ENCODE peak calls at places on chromosomes 7 and 10, in six cellular contexts. One of them, this sample, is unnamed.
A peak's percentile ranks its signal among the peaks of the same experiment; 100 is the strongest.

GRCh38 chr10:47294501-47294900 is 5.5 kb upstream of the GDF10 start:
- DNase-seq in spleen: no peak
- DNase-seq in GM23338: no peak
- DNase-seq in Panc1: no peak
- DNase-seq in suprapubic skin: peak; percentile 22
- DNase-seq in HCT116: no peak
- DNase-seq in this sample: no peak

GRCh38 chr7:92448185-92448747 is 984 bp downstream of the GATAD1 start:
- DNase-seq in spleen: peak; percentile 79
- DNase-seq in GM23338: peak; percentile 58
- DNase-seq in Panc1: peak; percentile 61
- DNase-seq in suprapubic skin: no peak
- DNase-seq in HCT116: peak; percentile 57
- DNase-seq in this sample: peak; percentile 44

GRCh38 chr10:55024718-55025117 is 223.7 kb upstream of the PCDH15 start:
- DNase-seq in spleen: no peak
- DNase-seq in GM23338: no peak
- DNase-seq in Panc1: no peak
- DNase-seq in suprapubic skin: no peak
- DNase-seq in HCT116: no peak
- DNase-seq in this sample: no peak

GRCh38 chr7:17986826-17987225 is 40.8 kb downstream of the PRPS1L1 start:
- DNase-seq in spleen: no peak
- DNase-seq in GM23338: no peak
- DNase-seq in Panc1: no peak
- DNase-seq in suprapubic skin: no peak
- DNase-seq in HCT116: no peak
- DNase-seq in this sample: no peak

GRCh38 chr7:12785473-12785872 is 98.0 kb downstream of the ARL4A start:
- DNase-seq in spleen: no peak
- DNase-seq in GM23338: no peak
- DNase-seq in Panc1: no peak
- DNase-seq in suprapubic skin: no peak
- DNase-seq in HCT116: no peak
- DNase-seq in this sample: no peak

GRCh38 chr7:25396661-25397060 is 168.4 kb upstream of the NPVF start:
- DNase-seq in spleen: no peak
- DNase-seq in GM23338: no peak
- DNase-seq in Panc1: no peak
- DNase-seq in suprapubic skin: no peak
- DNase-seq in HCT116: no peak
- DNase-seq in this sample: no peak

GRCh38 chr7:14191686-14192098 is 202.2 kb upstream of the ETV1 start:
- DNase-seq in spleen: no peak
- DNase-seq in GM23338: no peak
- DNase-seq in Panc1: peak; percentile 35
- DNase-seq in suprapubic skin: no peak
- DNase-seq in HCT116: peak; percentile 12
- DNase-seq in this sample: no peak

GRCh38 chr7:129642871-129643515 is 31.5 kb downstream of the NRF1 start:
- DNase-seq in spleen: no peak
- DNase-seq in GM23338: no peak
- DNase-seq in Panc1: no peak
- DNase-seq in suprapubic skin: no peak
- DNase-seq in HCT116: no peak
- DNase-seq in this sample: no peak

GRCh38 chr7:20402297-20403230 is 71.9 kb downstream of the ITGB8 start:
- DNase-seq in spleen: no peak
- DNase-seq in GM23338: peak; percentile 19
- DNase-seq in Panc1: no peak
- DNase-seq in suprapubic skin: no peak
- DNase-seq in HCT116: no peak
- DNase-seq in this sample: no peak

GRCh38 chr10:29957887-29958330 is 101.5 kb downstream of the JCAD start:
- DNase-seq in spleen: no peak
- DNase-seq in GM23338: no peak
- DNase-seq in Panc1: no peak
- DNase-seq in suprapubic skin: no peak
- DNase-seq in HCT116: no peak
- DNase-seq in this sample: peak; percentile 26

GRCh38 chr10:110915035-110915434 is 3.9 kb downstream of the BBIP1 start:
- DNase-seq in spleen: no peak
- DNase-seq in GM23338: no peak
- DNase-seq in Panc1: no peak
- DNase-seq in suprapubic skin: no peak
- DNase-seq in HCT116: no peak
- DNase-seq in this sample: no peak

GRCh38 chr7:30254717-30255095 is 29.7 kb upstream of the ZNRF2 start:
- DNase-seq in spleen: no peak
- DNase-seq in GM23338: no peak
- DNase-seq in Panc1: no peak
- DNase-seq in suprapubic skin: no peak
- DNase-seq in HCT116: no peak
- DNase-seq in this sample: no peak

GRCh38 chr10:71512794-71513379 is 116.2 kb downstream of the CDH23 start:
- DNase-seq in spleen: no peak
- DNase-seq in GM23338: no peak
- DNase-seq in Panc1: no peak
- DNase-seq in suprapubic skin: no peak
- DNase-seq in HCT116: peak; percentile 6
- DNase-seq in this sample: peak; percentile 87

GRCh38 chr7:41656357-41656756 is 46.5 kb downstream of the INHBA start:
- DNase-seq in spleen: no peak
- DNase-seq in GM23338: no peak
- DNase-seq in Panc1: no peak
- DNase-seq in suprapubic skin: no peak
- DNase-seq in HCT116: no peak
- DNase-seq in this sample: no peak

GRCh38 chr10:102196893-102197292 is 29.2 kb upstream of the ELOVL3 start:
- DNase-seq in spleen: no peak
- DNase-seq in GM23338: no peak
- DNase-seq in Panc1: no peak
- DNase-seq in suprapubic skin: no peak
- DNase-seq in HCT116: no peak
- DNase-seq in this sample: no peak

GRCh38 chr7:148914208-148914777 is 30.2 kb upstream of the EZH2 start:
- DNase-seq in spleen: no peak
- DNase-seq in GM23338: no peak
- DNase-seq in Panc1: peak; percentile 51
- DNase-seq in suprapubic skin: peak; percentile 40
- DNase-seq in HCT116: peak; percentile 71
- DNase-seq in this sample: no peak

GRCh38 chr7:65037740-65038678 is 31.5 kb upstream of the ERV3-1 start:
- DNase-seq in spleen: peak; percentile 98
- DNase-seq in GM23338: peak; percentile 93
- DNase-seq in Panc1: peak; percentile 42
- DNase-seq in suprapubic skin: peak; percentile 94
- DNase-seq in HCT116: peak; percentile 82
- DNase-seq in this sample: peak; percentile 93

GRCh38 chr7:18086165-18087030 is 58.8 kb upstream of the PRPS1L1 start:
- DNase-seq in spleen: peak; percentile 77
- DNase-seq in GM23338: peak; percentile 59
- DNase-seq in Panc1: no peak
- DNase-seq in suprapubic skin: peak; percentile 61
- DNase-seq in HCT116: no peak
- DNase-seq in this sample: no peak

GRCh38 chr7:100220833-100221718 is 1.3 kb downstream of the PVRIG start:
- DNase-seq in spleen: peak; percentile 93
- DNase-seq in GM23338: no peak
- DNase-seq in Panc1: no peak
- DNase-seq in suprapubic skin: no peak
- DNase-seq in HCT116: no peak
- DNase-seq in this sample: no peak

GRCh38 chr10:117262296-117263293 is 21.7 kb downstream of the SLC18A2 start:
- DNase-seq in spleen: no peak
- DNase-seq in GM23338: no peak
- DNase-seq in Panc1: no peak
- DNase-seq in suprapubic skin: no peak
- DNase-seq in HCT116: no peak
- DNase-seq in this sample: no peak

DNA sequence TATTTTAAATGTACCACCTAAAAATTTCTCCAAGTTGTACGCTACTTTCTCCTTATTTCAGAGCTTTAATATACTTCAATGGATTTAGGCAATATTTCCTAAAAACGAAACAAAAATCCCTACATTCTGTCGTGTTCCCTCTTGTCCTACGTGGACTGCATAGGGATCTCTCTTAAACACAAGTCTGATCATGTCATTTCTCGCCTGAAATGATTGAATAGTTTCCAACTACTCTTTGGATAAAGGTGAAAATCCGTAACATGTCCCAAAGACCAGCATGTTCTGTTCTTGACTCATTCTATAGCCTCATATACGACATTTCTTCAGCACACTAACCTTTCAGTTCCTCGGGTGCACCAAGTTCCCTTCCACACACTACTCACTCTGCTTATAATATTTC is 17.7 kb upstream of the TPK1 start:
- DNase-seq in spleen: no peak
- DNase-seq in GM23338: no peak
- DNase-seq in Panc1: no peak
- DNase-seq in suprapubic skin: no peak
- DNase-seq in HCT116: no peak
- DNase-seq in this sample: no peak
- H3K4me1 ChIP-seq in spleen: no peaks in the 10 kb centered on the region
- H3K4me1 ChIP-seq in GM23338: peaks cover 8% of the 10 kb centered on the region
- H3K4me1 ChIP-seq in Panc1: peaks cover 5% of the 10 kb centered on the region
- H3K4me1 ChIP-seq in suprapubic skin: no peaks in the 10 kb centered on the region
- H3K4me1 ChIP-seq in HCT116: no peaks in the 10 kb centered on the region
- H3K4me1 ChIP-seq in this sample: no peaks in the 10 kb centered on the region

GRCh38 chr7:15682751-15683150 is 3.7 kb downstream of the MEOX2 start:
- DNase-seq in spleen: no peak
- DNase-seq in GM23338: no peak
- DNase-seq in Panc1: no peak
- DNase-seq in suprapubic skin: no peak
- DNase-seq in HCT116: no peak
- DNase-seq in this sample: no peak

GRCh38 chr7:15686209-15686956 is at the start of gene MEOX2:
- DNase-seq in spleen: no peak
- DNase-seq in GM23338: peak; percentile 63
- DNase-seq in Panc1: no peak
- DNase-seq in suprapubic skin: peak; percentile 81
- DNase-seq in HCT116: no peak
- DNase-seq in this sample: no peak

GRCh38 chr7:15685358-15686181 is 913 bp downstream of the MEOX2 start:
- DNase-seq in spleen: no peak
- DNase-seq in GM23338: peak; percentile 74
- DNase-seq in Panc1: no peak
- DNase-seq in suprapubic skin: peak; percentile 80
- DNase-seq in HCT116: no peak
- DNase-seq in this sample: no peak

GRCh38 chr7:15684834-15685233 is 1.6 kb downstream of the MEOX2 start:
- DNase-seq in spleen: no peak
- DNase-seq in GM23338: peak; percentile 39
- DNase-seq in Panc1: no peak
- DNase-seq in suprapubic skin: no peak
- DNase-seq in HCT116: no peak
- DNase-seq in this sample: no peak

DNA sequence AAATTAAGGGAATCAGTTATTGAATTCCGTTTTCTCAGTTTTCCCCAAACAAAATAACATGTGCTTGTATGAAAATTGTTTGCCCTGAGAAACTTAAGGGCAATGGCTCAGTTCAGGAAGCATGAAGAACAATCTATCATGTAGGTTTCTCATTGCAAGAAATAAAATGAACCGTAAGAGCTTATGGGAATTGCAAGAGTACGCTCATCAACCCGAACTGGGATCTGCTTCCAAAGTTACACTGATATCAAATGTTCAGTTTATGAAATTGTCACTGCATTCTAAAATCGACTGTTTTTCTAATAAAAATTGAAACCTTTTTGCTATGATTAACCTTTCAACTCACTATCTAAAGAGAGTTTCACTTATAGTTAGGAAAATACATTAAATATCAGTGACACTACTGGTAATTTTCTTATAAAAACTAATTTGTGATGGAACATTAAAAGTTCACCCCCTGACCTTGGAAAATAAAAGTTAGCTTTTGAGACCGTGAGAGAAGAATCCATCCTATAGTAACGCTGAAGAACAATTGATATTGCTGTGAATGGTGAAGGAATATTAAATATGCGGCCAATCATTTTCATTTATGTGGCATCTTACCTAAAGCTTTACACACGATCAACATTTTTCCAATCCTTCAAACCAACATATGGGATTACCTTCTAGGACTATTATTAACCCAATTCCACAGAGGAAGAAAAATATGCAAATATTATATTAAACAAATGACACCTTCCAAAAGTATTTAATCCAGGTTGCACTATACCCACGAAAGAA is 2.3 kb downstream of the MEOX2 start:
- DNase-seq in spleen: no peak
- DNase-seq in GM23338: no peak
- DNase-seq in Panc1: no peak
- DNase-seq in suprapubic skin: no peak
- DNase-seq in HCT116: no peak
- DNase-seq in this sample: no peak
- H3K4me3 ChIP-seq in spleen: no peak overlapping the region
- H3K4me3 ChIP-seq in GM23338: peak overlapping the region; percentile 65
- H3K4me3 ChIP-seq in Panc1: no peak overlapping the region
- H3K4me3 ChIP-seq in suprapubic skin: peak overlapping the region; percentile 50
- H3K4me3 ChIP-seq in HCT116: no peak overlapping the region
- H3K4me3 ChIP-seq in this sample: no peak overlapping the region

GRCh38 chr7:117118579-117119180 is 165.4 kb downstream of the ST7 start:
- DNase-seq in spleen: no peak
- DNase-seq in GM23338: peak; percentile 58
- DNase-seq in Panc1: no peak
- DNase-seq in suprapubic skin: no peak
- DNase-seq in HCT116: no peak
- DNase-seq in this sample: no peak
- TF ChIP-seq POLR2AphosphoS5 in spleen: no peak
- TF ChIP-seq POLR2AphosphoS5 in GM23338: no peak
- TF ChIP-seq POLR2AphosphoS5 in Panc1: no peak
- TF ChIP-seq POLR2AphosphoS5 in suprapubic skin: no peak
- TF ChIP-seq POLR2AphosphoS5 in HCT116: no peak
- TF ChIP-seq POLR2AphosphoS5 in this sample: no peak

DNA sequence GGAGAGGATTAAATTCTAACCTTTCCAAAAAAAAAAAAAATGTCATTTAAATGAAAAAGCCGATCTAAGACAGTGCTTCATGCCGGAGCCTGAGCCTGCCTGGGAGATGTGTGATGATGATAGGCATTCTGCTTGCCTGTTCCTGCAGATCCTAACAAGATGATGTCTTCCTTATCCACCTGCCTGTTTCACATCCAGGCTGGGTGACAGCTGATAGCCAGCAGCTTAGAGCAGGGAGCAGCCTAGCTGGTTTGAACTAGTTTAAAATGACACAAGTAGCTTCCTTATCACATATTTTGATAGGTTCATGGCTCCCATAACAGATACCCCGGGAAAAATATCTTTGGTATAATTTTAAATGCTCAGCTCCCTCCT is 96.7 kb upstream of the FGFR2 start:
- DNase-seq in spleen: no peak
- DNase-seq in GM23338: no peak
- DNase-seq in Panc1: no peak
- DNase-seq in suprapubic skin: no peak
- DNase-seq in HCT116: no peak
- DNase-seq in this sample: no peak
- H3K4me1 ChIP-seq in spleen: no peaks in the 10 kb centered on the region
- H3K4me1 ChIP-seq in GM23338: peaks cover 13% of the 10 kb centered on the region
- H3K4me1 ChIP-seq in Panc1: no peaks in the 10 kb centered on the region
- H3K4me1 ChIP-seq in suprapubic skin: no peaks in the 10 kb centered on the region
- H3K4me1 ChIP-seq in HCT116: no peaks in the 10 kb centered on the region
- H3K4me1 ChIP-seq in this sample: no peaks in the 10 kb centered on the region

This sample was measured in prostate gland.